ENCODE peak calls at places on chromosomes 11 and 22, in four cellular contexts. E is H1, V is SK-N-SH, N is GM12878. P is an unnamed sample.

GRCh38 chr11:18071098-18071705 is 25.1 kb upstream of the TPH1 start:
- DNase-seq in V (no peak), E (no peak), N (no peak), P (no peak)

GRCh38 chr11:129143335-129143734 is 48.8 kb downstream of the ARHGAP32 start:
- DNase-seq in N (no peak), V (no peak), E (peak; percentile 17), P (no peak)

GRCh38 chr11:9615031-9615451 is 41.6 kb downstream of the WEE1 start:
- DNase-seq in N (peak; percentile 77), E (no peak), V (no peak), P (no peak)

GRCh38 chr11:85752890-85753581 is 57.9 kb downstream of the SYTL2 start:
- DNase-seq in V (no peak), N (no peak), E (no peak), P (no peak)

GRCh38 chr11:64864473-64865285 is 13.7 kb downstream of the EHD1 start:
- DNase-seq in E (no peak), V (no peak), N (no peak), P (peak; percentile 34)

GRCh38 chr22:30866216-30866615 is 102.4 kb downstream of the MORC2 start:
- DNase-seq in V (peak; percentile 4), E (no peak), N (no peak), P (no peak)

GRCh38 chr11:84719935-84720577 is 907.1 kb downstream of the DLG2 start:
- DNase-seq in V (peak; percentile 44), E (no peak), N (no peak), P (no peak)

GRCh38 chr11:78372114-78372768 is 45.4 kb downstream of the GAB2 start:
- DNase-seq in E (no peak), N (no peak), V (no peak), P (no peak)

GRCh38 chr11:42462558-42463310 is 849.1 kb upstream of the API5 start:
- DNase-seq in N (no peak), E (no peak), V (no peak), P (no peak)

GRCh38 chr11:36088234-36088975 is 144.5 kb downstream of the LDLRAD3 start:
- DNase-seq in V (no peak), N (no peak), E (no peak), P (no peak)

GRCh38 chr11:120306519-120307242 is 18.4 kb upstream of the TLCD5 start:
- DNase-seq in V (no peak), E (peak; percentile 70), N (no peak), P (peak; percentile 73)

GRCh38 chr11:93613432-93613831 is 48.0 kb upstream of the CEP295 start:
- DNase-seq in E (no peak), V (no peak), N (no peak), P (no peak)

GRCh38 chr11:117912497-117912896 is 16.7 kb downstream of the TMPRSS13 start:
- DNase-seq in N (no peak), V (no peak), E (no peak), P (no peak)

GRCh38 chr11:78359921-78360320 is 57.7 kb downstream of the GAB2 start:
- DNase-seq in E (no peak), V (no peak), N (no peak), P (no peak)

GRCh38 chr11:17116121-17116520 is 38.7 kb upstream of the RPS13 start:
- DNase-seq in V (no peak), E (no peak), N (no peak), P (no peak)

GRCh38 chr11:19690885-19691284 is 21.8 kb upstream of the NAV2 start:
- DNase-seq in E (no peak), N (no peak), V (no peak), P (no peak)

DNA sequence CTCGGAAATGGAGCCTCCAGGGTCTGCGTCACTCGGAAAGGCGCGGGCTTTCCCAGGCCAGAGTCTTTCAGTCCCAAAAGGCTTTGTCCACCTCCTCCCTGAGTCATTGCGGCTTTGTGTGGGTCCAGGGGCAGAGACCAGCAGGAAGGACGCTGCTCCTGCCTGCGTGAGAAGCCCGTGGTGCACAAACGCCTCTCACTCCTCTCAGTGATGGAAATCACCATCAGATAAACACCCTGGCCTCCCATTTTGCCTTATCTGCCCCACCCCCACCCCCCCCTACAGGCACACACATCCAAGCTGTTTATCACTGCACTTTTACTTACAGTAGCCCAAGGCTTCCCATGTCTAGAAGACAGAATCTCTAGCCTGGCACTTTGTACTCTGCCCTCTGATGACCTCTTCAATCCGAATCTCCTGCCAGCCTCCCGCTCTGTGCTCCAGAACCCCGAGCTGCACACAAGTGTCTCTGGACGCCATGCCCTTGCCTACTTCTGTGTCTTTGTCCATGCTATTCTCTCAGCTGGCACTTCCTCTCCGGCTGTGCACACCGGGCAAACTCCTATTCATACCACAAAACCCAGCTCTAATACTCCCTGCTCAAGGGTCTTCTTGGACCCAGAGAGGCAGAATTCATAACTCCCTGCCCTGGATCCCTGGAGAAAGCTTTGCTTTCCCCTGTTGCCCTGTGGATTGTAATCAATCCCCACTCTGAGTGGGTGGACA is 954.6 kb downstream of the TBC1D22A start:
- DNase-seq in N (no peak), E (no peak), V (no peak), P (peak; percentile 54)
- TF ChIP-seq NRF1 in N (no peak), E (no peak), V (no peak), P (peak; percentile 13)

GRCh38 chr11:131877246-131877645 is 506.8 kb downstream of the NTM start:
- DNase-seq in V (no peak), N (no peak), E (no peak), P (no peak)
- TF ChIP-seq NRF1 in V (no peak), N (no peak), E (no peak), P (no peak)

GRCh38 chr22:49961601-49962011 is 1.0 kb downstream of the PIM3 start:
- DNase-seq in N (no peak), V (no peak), E (no peak), P (no peak)
- TF ChIP-seq NRF1 in N (no peak), V (no peak), E (no peak), P (peak; percentile 80)

GRCh38 chr11:34191592-34191991 is 86.2 kb downstream of the NAT10 start:
- DNase-seq in E (no peak), N (no peak), V (no peak), P (peak; percentile 28)
- TF ChIP-seq NRF1 in E (no peak), N (no peak), V (no peak), P (no peak)